ENCODE peak calls at places on chromosomes 5 and 9, in five cellular contexts. Y, X, T, B and J are unnamed samples.

GRCh38 chr5:54469655-54470054 is 14.2 kb downstream of the HSPB3 start:
- DNase-seq in Y (peak; percentile 16), X (no peak), T (no peak), B (no peak), J (no peak)

GRCh38 chr9:35107337-35108290 is 4.7 kb upstream of the STOML2 start:
- DNase-seq in Y (no peak), X (no peak), T (no peak), B (no peak), J (no peak)

GRCh38 chr5:149886060-149886459 is 58.5 kb downstream of the PDE6A start:
- DNase-seq in Y (no peak), X (no peak), T (no peak), B (no peak), J (no peak)

GRCh38 chr9:4308482-4308881 is 8.6 kb upstream of the GLIS3 start:
- DNase-seq in Y (no peak), X (no peak), T (no peak), B (no peak), J (no peak)

GRCh38 chr9:128159073-128159783 is 837 bp upstream of the BBLN start:
- DNase-seq in Y (no peak), X (peak; percentile 66), T (no peak), B (peak; percentile 73), J (no peak)

GRCh38 chr5:146744358-146744757 is 134.2 kb downstream of the PPP2R2B start:
- DNase-seq in Y (peak; percentile 19), X (no peak), T (no peak), B (no peak), J (no peak)

GRCh38 chr9:111429175-111429574 is 55.0 kb downstream of the ECPAS start:
- DNase-seq in Y (no peak), X (no peak), T (no peak), B (no peak), J (no peak)

GRCh38 chr9:17019398-17019797 is 115.4 kb upstream of the CNTLN start:
- DNase-seq in Y (no peak), X (no peak), T (no peak), B (no peak), J (no peak)

GRCh38 chr9:110115868-110116542 is 92.0 kb downstream of the C9orf152 start:
- DNase-seq in Y (peak; percentile 64), X (no peak), T (no peak), B (no peak), J (no peak)

GRCh38 chr9:119332522-119332921 is 36.7 kb downstream of the BRINP1 start:
- DNase-seq in Y (no peak), X (no peak), T (no peak), B (no peak), J (no peak)

GRCh38 chr9:78261403-78262001 is 25.6 kb downstream of the CEP78 start:
- DNase-seq in Y (peak; percentile 61), X (no peak), T (no peak), B (peak; percentile 20), J (no peak)

GRCh38 chr9:134492281-134492691 is 149.3 kb upstream of the COL5A1 start:
- DNase-seq in Y (peak; percentile 94), X (no peak), T (peak; percentile 94), B (no peak), J (no peak)